ENCODE peak calls at places on chromosomes 16 and 17, in ten cellular contexts. J is Jurkat, Clone E6-1; U is EL; F is Right ventricle myocardium superior; S is heart right ventricle; Z is NCI-H2171 treated with DMSO at 0.1 percent for 48 hours; A is NCI-H1092 treated with DMSO at 0.1 percent for 48 hours; E is NCI-H1436; H is hypothalamus; C is left ventricle myocardium superior. V is an unnamed sample.

GRCh38 chr16:30927789-30928378 is 4.5 kb downstream of the FBXL19 start:
- DNase-seq in J (peak; percentile 53), U (no peak), F (peak; percentile 63), S (peak; percentile 56), Z (peak; percentile 93), A (peak; percentile 83), E (peak; percentile 91), H (peak; percentile 42), C (peak; percentile 52), V (peak; percentile 34)

GRCh38 chr16:13181432-13181831 is 280.0 kb downstream of the SHISA9 start:
- DNase-seq in J (no peak), U (no peak), F (no peak), S (no peak), Z (no peak), A (no peak), E (no peak), H (no peak), C (no peak), V (no peak)

GRCh38 chr16:740764-741505 is at the start of gene CIAO3:
- DNase-seq in J (peak; percentile 83), U (peak; percentile 83), F (peak; percentile 92), S (peak; percentile 87), Z (peak; percentile 85), A (peak; percentile 80), E (peak; percentile 88), H (peak; percentile 80), C (peak; percentile 94), V (peak; percentile 97)

GRCh38 chr17:40097087-40097486 is 3.3 kb downstream of the NR1D1 start:
- DNase-seq in J (no peak), U (no peak), F (peak; percentile 43), S (no peak), Z (no peak), A (no peak), E (no peak), H (no peak), C (no peak), V (no peak)

GRCh38 chr17:83203472-83204221 is 124.2 kb downstream of the METRNL start:
- DNase-seq in J (no peak), U (no peak), F (peak; percentile 46), S (no peak), Z (no peak), A (no peak), E (no peak), H (no peak), C (peak; percentile 32), V (no peak)

GRCh38 chr16:1538804-1539520 is 5.5 kb downstream of the TMEM204 start:
- DNase-seq in J (peak; percentile 12), U (no peak), F (no peak), S (no peak), Z (peak; percentile 85), A (no peak), E (no peak), H (no peak), C (peak; percentile 38), V (no peak)

GRCh38 chr16:85673529-85674417 is 15.0 kb downstream of the GINS2 start:
- DNase-seq in J (no peak), U (peak; percentile 31), F (peak; percentile 81), S (peak; percentile 70), Z (peak; percentile 91), A (peak; percentile 96), E (peak; percentile 39), H (no peak), C (peak; percentile 79), V (peak; percentile 20)

GRCh38 chr17:62701706-62702085 is 74.2 kb downstream of the MRC2 start:
- DNase-seq in J (no peak), U (no peak), F (peak; percentile 19), S (no peak), Z (no peak), A (no peak), E (no peak), H (no peak), C (no peak), V (no peak)

GRCh38 chr17:78124081-78124835 is 4.3 kb downstream of the TMC6 start:
- DNase-seq in J (no peak), U (no peak), F (no peak), S (no peak), Z (no peak), A (no peak), E (no peak), H (no peak), C (peak; percentile 45), V (no peak)

GRCh38 chr17:38443356-38444026 is 15.2 kb downstream of the ARHGAP23 start:
- DNase-seq in J (no peak), U (no peak), F (no peak), S (no peak), Z (no peak), A (no peak), E (no peak), H (no peak), C (no peak), V (no peak)

GRCh38 chr16:89798832-89799370 is 17.5 kb downstream of the FANCA start:
- DNase-seq in J (no peak), U (no peak), F (peak; percentile 51), S (peak; percentile 19), Z (peak; percentile 64), A (no peak), E (no peak), H (no peak), C (peak; percentile 52), V (no peak)